ENCODE peak calls at places on chromosomes 6 and 20, in ten cellular contexts. I is H1; N is CD8-positive, alpha-beta T cell; W is dorsolateral prefrontal cortex; E is LNCaP clone FGC; A is glutamatergic neuron; P is stomach; Q is foreskin fibroblast; D is type B pancreatic cell; G is AG09309. K is an unnamed sample.

GRCh38 chr6:148440021-148440420 is 97.4 kb downstream of the SASH1 start:
- DNase-seq in G (no peak), P (no peak), N (no peak), A (no peak), E (no peak), Q (peak), D (no peak), W (no peak), I (no peak), K (no peak)

GRCh38 chr6:71533939-71534379 is 245.3 kb downstream of the OGFRL1 start:
- DNase-seq in I (no peak), N (no peak), A (no peak), D (no peak), W (no peak), Q (peak), E (no peak), G (no peak), P (no peak), K (no peak)

GRCh38 chr6:25179051-25179778 is 100.0 kb upstream of the CARMIL1 start:
- DNase-seq in E (no peak), W (no peak), P (no peak), I (no peak), N (no peak), A (no peak), G (peak), Q (peak), D (no peak), K (no peak)

GRCh38 chr6:38404900-38405556 is 234.7 kb downstream of the BTBD9 start:
- DNase-seq in P (no peak), E (peak), D (no peak), I (no peak), G (no peak), N (no peak), Q (peak), W (no peak), A (no peak), K (no peak)

GRCh38 chr6:170347975-170348374 is 41.4 kb downstream of the FAM120B start:
- DNase-seq in D (no peak), N (no peak), A (no peak), E (no peak), G (no peak), W (no peak), I (no peak), P (no peak), Q (no peak), K (no peak)

GRCh38 chr20:34142121-34142520 is 30.1 kb upstream of the EIF2S2 start:
- DNase-seq in P (no peak), E (no peak), Q (no peak), I (no peak), G (no peak), D (no peak), W (no peak), N (no peak), A (no peak), K (no peak)

GRCh38 chr6:89895273-89895874 is 1.1 kb downstream of the GJA10 start:
- DNase-seq in D (no peak), E (no peak), P (no peak), W (no peak), N (no peak), I (no peak), Q (peak), G (no peak), A (no peak), K (no peak)

GRCh38 chr6:160975111-160975510 is 16.5 kb upstream of the MAP3K4 start:
- DNase-seq in Q (peak), W (no peak), D (no peak), P (no peak), G (no peak), N (no peak), A (no peak), I (no peak), E (no peak), K (no peak)

GRCh38 chr20:58619847-58620431 is 31.1 kb upstream of the STX16 start:
- DNase-seq in G (no peak), A (no peak), Q (no peak), E (no peak), P (no peak), I (peak), W (no peak), D (no peak), N (no peak), K (no peak)

GRCh38 chr6:1496836-1497592 is 107.6 kb downstream of the FOXF2 start:
- DNase-seq in I (no peak), G (no peak), N (no peak), P (no peak), E (no peak), D (no peak), Q (no peak), W (no peak), A (peak), K (no peak)

GRCh38 chr6:133778414-133778813 is 110.5 kb upstream of the TCF21 start:
- DNase-seq in D (no peak), P (no peak), N (no peak), E (no peak), A (no peak), Q (peak), I (no peak), W (no peak), G (peak), K (no peak)

DNA sequence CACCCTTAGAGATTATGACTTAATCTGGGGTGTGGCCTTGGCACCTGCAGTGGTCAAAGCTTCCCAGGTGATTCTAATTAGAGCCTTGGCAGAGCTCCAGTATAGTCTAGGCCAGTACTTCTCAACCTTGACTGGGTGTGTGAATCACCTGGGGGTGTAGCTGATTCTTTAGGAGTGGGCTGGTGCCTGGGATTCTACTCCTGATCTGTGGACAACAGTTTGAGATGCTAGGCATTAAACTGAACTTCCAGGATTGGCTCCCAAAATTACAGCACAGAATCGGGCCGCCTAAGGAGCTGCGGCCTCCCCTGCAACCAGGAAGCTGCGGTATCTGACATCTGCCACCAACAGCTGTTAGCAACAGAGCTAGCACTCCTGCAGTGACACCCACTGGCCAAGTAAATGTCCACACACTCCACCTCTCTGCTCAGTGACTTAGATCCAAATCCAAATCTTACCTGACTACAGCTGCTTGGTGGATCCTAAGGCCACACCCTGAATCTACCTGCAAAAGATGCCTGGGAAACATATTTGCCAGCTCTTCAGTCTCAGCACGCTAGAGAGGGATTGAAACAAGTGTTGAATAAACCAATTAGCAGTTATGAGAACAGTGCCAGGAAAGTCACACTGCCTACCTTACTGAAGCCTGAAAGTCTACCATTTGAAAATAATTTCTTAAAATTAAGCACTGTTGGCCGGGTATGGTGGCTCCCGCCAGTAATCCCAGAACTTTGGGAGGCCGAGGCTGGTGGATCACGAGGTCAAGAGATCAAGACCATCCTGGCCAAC is 126.7 kb downstream of the UNC5CL start:
- DNase-seq in D (no peak), I (peak), G (no peak), Q (peak), P (peak), W (peak), N (no peak), E (peak), A (peak), K (peak)
- TF ChIP-seq CTCF in D (peak), I (peak), G (peak), Q (peak), P (peak), W (peak), N (no peak), E (peak), A (peak), K (peak)

DNA sequence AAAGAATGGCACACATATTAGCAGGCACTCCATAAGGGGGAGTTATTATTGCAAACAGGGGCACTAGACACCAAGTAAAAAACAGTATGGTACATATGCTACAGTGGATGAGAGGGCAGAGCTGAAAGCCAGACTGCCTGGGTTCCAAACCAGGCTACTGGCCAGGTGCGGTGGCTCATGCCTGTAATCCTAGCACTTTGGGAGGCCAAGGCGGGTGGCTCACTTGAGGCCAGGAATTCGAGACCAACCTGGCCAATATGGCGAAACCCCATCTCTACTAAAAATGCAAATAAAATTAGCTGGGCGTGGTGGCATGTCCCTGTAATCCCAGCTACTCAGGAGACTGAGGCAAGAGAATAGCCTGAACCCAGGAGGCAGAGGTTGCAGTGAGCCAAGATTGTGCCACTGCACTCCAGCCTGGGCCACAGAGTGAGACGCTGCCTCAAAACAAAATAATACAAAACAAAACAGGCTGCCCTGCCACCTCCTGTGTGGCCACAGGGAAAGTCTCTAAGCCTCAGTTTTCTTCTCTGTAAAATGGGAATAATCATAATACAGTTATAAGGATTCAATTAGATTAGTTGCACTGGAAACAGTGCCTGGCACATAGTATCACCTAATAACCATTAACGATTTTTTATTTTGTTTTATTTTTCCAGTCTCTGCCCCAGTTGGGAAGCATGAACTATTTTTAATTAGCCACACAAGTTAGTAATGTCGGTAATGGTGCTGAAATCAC is 7.5 kb upstream of the TTPAL start:
- DNase-seq in P (no peak), A (no peak), D (no peak), W (no peak), E (no peak), N (no peak), Q (no peak), G (no peak), I (no peak), K (no peak)
- TF ChIP-seq CTCF in P (no peak), A (no peak), D (no peak), W (no peak), E (no peak), N (no peak), Q (no peak), G (no peak), I (no peak), K (no peak)

GRCh38 chr20:16125810-16126209 is 447.4 kb downstream of the KIF16B start:
- DNase-seq in Q (no peak), W (no peak), G (no peak), A (no peak), E (no peak), N (no peak), D (no peak), P (no peak), I (no peak), K (no peak)

GRCh38 chr20:16124911-16125776 is 448.1 kb downstream of the KIF16B start:
- DNase-seq in G (no peak), N (no peak), W (no peak), Q (no peak), E (no peak), I (no peak), D (no peak), A (no peak), P (no peak), K (no peak)

GRCh38 chr20:16119909-16120308 is 453.3 kb downstream of the KIF16B start:
- DNase-seq in G (no peak), W (no peak), D (no peak), P (no peak), E (no peak), A (no peak), I (no peak), N (no peak), Q (no peak), K (no peak)

GRCh38 chr20:16124491-16124890 is 448.8 kb downstream of the KIF16B start:
- DNase-seq in I (no peak), W (no peak), A (no peak), N (no peak), G (no peak), P (no peak), Q (no peak), D (no peak), E (no peak), K (no peak)

DNA sequence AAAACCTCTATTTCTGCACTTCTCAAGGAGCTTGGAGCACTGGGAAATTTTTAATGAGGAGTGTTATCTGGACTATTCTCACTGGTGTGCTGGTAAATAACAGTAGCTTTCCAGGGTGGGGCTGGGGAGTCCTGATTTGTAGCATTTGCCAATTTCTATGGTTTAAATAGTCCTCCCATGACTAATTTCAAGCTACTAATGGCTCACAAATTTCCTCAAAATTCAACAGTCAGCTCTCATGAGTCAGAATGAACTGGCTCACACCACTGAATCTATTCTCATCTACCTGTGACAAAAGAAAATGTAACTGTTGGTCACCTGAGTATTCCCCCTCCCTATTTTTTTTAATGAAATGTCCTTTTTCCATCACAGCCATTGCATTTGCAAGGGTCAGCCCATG is 449.6 kb downstream of the KIF16B start:
- DNase-seq in A (no peak), N (no peak), E (no peak), P (no peak), W (no peak), I (no peak), Q (no peak), G (no peak), D (no peak), K (no peak)
- TF ChIP-seq CTCF in A (no peak), N (no peak), E (no peak), P (no peak), W (no peak), I (no peak), Q (no peak), G (no peak), D (no peak), K (no peak)

DNA sequence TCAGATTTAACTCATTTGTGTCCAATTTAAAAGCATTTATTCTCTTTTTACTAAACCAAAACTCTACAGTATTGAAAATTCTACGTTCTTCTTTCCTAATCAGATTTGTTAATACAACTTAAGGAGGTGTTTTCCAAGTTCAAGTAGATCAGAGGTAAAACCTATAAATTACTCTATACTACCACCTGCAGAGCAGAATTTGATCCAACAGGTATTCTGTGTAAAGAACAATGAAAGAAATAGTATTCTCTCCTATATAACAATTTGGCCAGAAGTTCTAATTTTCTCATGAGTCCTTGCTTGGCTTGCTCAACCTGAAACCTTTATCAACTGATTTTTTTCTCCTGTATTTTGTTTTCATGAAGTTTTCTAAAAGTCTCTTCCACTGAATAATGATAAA is 28.5 kb upstream of the DST start:
- DNase-seq in P (no peak), A (no peak), G (no peak), Q (no peak), E (no peak), D (no peak), W (no peak), N (no peak), I (no peak), K (no peak)
- TF ChIP-seq CTCF in P (no peak), A (no peak), G (no peak), Q (no peak), E (peak), D (no peak), W (no peak), N (no peak), I (no peak), K (peak)

GRCh38 chr6:137975058-137975940 is 108.2 kb downstream of the TNFAIP3 start:
- DNase-seq in N (no peak), D (no peak), I (no peak), W (no peak), E (no peak), A (no peak), Q (peak), P (no peak), G (no peak), K (no peak)
- TF ChIP-seq CTCF in N (peak), D (peak), I (no peak), W (no peak), E (peak), A (no peak), Q (peak), P (no peak), G (peak), K (peak)

GRCh38 chr6:137013738-137014602 is 30.8 kb downstream of the IL20RA start:
- DNase-seq in I (no peak), N (no peak), G (peak), E (no peak), P (no peak), A (no peak), Q (peak), W (no peak), D (no peak), K (no peak)
- TF ChIP-seq CTCF in I (no peak), N (no peak), G (peak), E (peak), P (peak), A (peak), Q (peak), W (peak), D (peak), K (peak)

DNA sequence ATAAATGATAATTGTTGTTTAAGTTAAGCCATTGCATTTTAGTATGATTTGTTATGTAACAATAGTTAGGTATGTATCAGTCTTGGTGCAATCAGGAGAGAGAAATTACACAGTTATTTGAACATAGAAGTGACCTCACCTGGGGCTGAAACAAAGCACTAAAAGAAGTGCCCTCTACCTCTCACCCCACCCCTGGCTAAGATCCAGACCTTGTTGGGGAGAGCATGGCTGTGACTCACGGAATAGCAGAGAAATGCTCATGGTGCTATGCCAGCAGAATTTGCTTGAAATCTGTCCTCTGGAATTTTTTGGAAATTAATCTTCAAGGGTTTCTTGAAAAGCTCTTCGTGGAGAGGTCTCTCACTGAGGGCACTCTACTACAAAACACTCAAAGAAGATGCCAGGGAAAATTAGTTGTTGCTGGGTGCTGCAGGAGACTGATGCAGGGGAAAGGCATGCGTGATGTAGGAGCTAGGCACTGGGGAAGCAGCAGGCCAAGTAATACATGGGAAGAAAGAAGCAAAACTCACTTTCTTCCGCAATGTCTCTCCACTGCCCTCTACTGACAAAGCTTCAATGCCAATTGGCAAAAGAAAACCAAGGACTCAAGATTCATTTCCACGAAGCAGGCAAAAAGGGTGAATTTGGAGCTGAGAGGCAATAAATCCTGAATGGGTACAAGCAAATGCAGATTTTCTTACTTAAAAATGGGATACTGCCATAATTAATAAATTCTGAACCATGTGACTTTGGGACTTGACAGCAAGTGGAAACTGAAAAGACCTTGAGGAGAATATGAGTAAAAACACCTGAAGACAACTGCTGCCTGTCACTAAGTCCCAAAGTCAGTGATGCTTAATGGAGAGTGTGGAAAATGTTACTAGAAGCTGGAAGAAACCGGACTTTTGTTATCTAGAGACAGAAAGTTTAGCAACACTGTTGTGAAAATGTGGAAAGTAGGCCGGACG is 136.3 kb upstream of the ZNF184 start:
- DNase-seq in I (no peak), E (no peak), A (no peak), Q (peak), W (no peak), G (no peak), N (no peak), D (no peak), P (no peak), K (no peak)
- TF ChIP-seq CTCF in I (no peak), E (peak), A (no peak), Q (peak), W (peak), G (peak), N (peak), D (peak), P (no peak), K (peak)

DNA sequence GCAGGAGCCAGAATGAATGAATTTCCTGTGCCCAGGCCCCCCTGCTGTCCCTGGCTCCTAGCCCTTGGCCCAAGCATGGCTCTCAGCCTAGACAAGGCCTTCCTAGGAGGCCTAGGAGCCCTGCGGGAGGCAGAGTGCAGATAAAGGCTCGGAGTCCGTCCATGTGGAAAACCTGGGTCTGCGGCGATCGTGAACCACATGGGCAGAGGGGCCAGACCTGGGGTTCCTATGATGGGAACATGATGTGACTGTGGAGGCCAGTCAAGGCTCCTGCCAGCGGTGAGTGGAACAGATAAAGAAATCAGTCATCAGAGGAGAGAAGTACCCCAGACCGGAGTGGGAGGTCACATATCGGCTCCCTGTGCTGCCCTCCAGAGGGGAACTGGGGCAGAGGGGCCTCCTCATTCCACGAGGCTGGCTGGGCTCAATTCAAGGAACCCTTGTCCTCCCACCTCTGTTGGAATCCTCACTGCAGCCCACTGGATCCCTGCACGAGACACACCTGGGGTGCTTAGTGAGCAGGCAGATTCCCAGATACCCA is 5.8 kb upstream of the VSTM2L start:
- DNase-seq in G (no peak), I (no peak), W (no peak), Q (no peak), P (no peak), N (no peak), D (no peak), A (peak), E (no peak), K (no peak)
- TF ChIP-seq CTCF in G (peak), I (peak), W (no peak), Q (peak), P (no peak), N (no peak), D (peak), A (peak), E (peak), K (peak)

GRCh38 chr6:115972679-115973078 is 88.0 kb downstream of the FRK start:
- DNase-seq in E (peak), D (no peak), G (no peak), I (no peak), A (no peak), W (no peak), P (no peak), N (no peak), Q (peak), K (no peak)
- TF ChIP-seq CTCF in E (peak), D (no peak), G (no peak), I (no peak), A (no peak), W (peak), P (no peak), N (no peak), Q (no peak), K (no peak)

GRCh38 chr6:144695858-144696533 is 410.9 kb downstream of the UTRN start:
- DNase-seq in G (no peak), P (no peak), W (no peak), N (no peak), I (no peak), Q (no peak), E (no peak), D (no peak), A (no peak), K (no peak)
- TF ChIP-seq CTCF in G (no peak), P (no peak), W (no peak), N (no peak), I (no peak), Q (no peak), E (no peak), D (no peak), A (no peak), K (no peak)

K was measured in D721Med.